ENCODE peak calls at places on chromosomes 2 and 18, in six cellular contexts. One of them, this sample, is unnamed.

GRCh38 chr2:237465515-237466227 is 21.4 kb upstream of the MLPH start:
- DNase-seq in cardiac muscle cell: no peak
- DNase-seq in frontal cortex: no peak
- DNase-seq in Ammon's horn: no peak
- DNase-seq in fibroblast of lung: peak
- DNase-seq in fibroblast of pulmonary artery: peak
- DNase-seq in this sample: no peak

GRCh38 chr2:28801726-28802125 is 8.9 kb upstream of the SPDYA start:
- DNase-seq in cardiac muscle cell: no peak
- DNase-seq in frontal cortex: no peak
- DNase-seq in Ammon's horn: no peak
- DNase-seq in fibroblast of lung: peak
- DNase-seq in fibroblast of pulmonary artery: peak
- DNase-seq in this sample: no peak

GRCh38 chr18:10401489-10401888 is 52.9 kb upstream of the APCDD1 start:
- DNase-seq in cardiac muscle cell: no peak
- DNase-seq in frontal cortex: no peak
- DNase-seq in Ammon's horn: no peak
- DNase-seq in fibroblast of lung: peak
- DNase-seq in fibroblast of pulmonary artery: no peak
- DNase-seq in this sample: no peak

GRCh38 chr2:97857553-97857952 is 138.2 kb downstream of the TMEM131 start:
- DNase-seq in cardiac muscle cell: no peak
- DNase-seq in frontal cortex: no peak
- DNase-seq in Ammon's horn: no peak
- DNase-seq in fibroblast of lung: no peak
- DNase-seq in fibroblast of pulmonary artery: no peak
- DNase-seq in this sample: no peak

GRCh38 chr18:43393174-43393573 is 115.9 kb upstream of the SYT4 start:
- DNase-seq in cardiac muscle cell: no peak
- DNase-seq in frontal cortex: no peak
- DNase-seq in Ammon's horn: no peak
- DNase-seq in fibroblast of lung: peak
- DNase-seq in fibroblast of pulmonary artery: peak
- DNase-seq in this sample: peak

GRCh38 chr2:105111365-105112150 is 73.7 kb downstream of the MRPS9 start:
- DNase-seq in cardiac muscle cell: no peak
- DNase-seq in frontal cortex: no peak
- DNase-seq in Ammon's horn: no peak
- DNase-seq in fibroblast of lung: no peak
- DNase-seq in fibroblast of pulmonary artery: no peak
- DNase-seq in this sample: no peak

GRCh38 chr2:71878626-71879508 is 268.8 kb downstream of the CYP26B1 start:
- DNase-seq in cardiac muscle cell: no peak
- DNase-seq in frontal cortex: no peak
- DNase-seq in Ammon's horn: no peak
- DNase-seq in fibroblast of lung: no peak
- DNase-seq in fibroblast of pulmonary artery: no peak
- DNase-seq in this sample: no peak

GRCh38 chr2:189576361-189576760 is 4.2 kb downstream of the SLC40A1 start:
- DNase-seq in cardiac muscle cell: no peak
- DNase-seq in frontal cortex: no peak
- DNase-seq in Ammon's horn: no peak
- DNase-seq in fibroblast of lung: no peak
- DNase-seq in fibroblast of pulmonary artery: no peak
- DNase-seq in this sample: no peak

GRCh38 chr18:36752929-36753865 is 75.6 kb downstream of the TPGS2 start:
- DNase-seq in cardiac muscle cell: peak
- DNase-seq in frontal cortex: no peak
- DNase-seq in Ammon's horn: peak
- DNase-seq in fibroblast of lung: peak
- DNase-seq in fibroblast of pulmonary artery: peak
- DNase-seq in this sample: no peak

GRCh38 chr2:28398101-28398834 is 5.6 kb downstream of the FOSL2 start:
- DNase-seq in cardiac muscle cell: no peak
- DNase-seq in frontal cortex: no peak
- DNase-seq in Ammon's horn: no peak
- DNase-seq in fibroblast of lung: peak
- DNase-seq in fibroblast of pulmonary artery: peak
- DNase-seq in this sample: no peak

GRCh38 chr18:34522627-34523026 is 187.5 kb upstream of the DTNA start:
- DNase-seq in cardiac muscle cell: no peak
- DNase-seq in frontal cortex: no peak
- DNase-seq in Ammon's horn: peak
- DNase-seq in fibroblast of lung: no peak
- DNase-seq in fibroblast of pulmonary artery: peak
- DNase-seq in this sample: peak

GRCh38 chr2:120195575-120195974 is 27.6 kb downstream of the TMEM185B start:
- DNase-seq in cardiac muscle cell: no peak
- DNase-seq in frontal cortex: no peak
- DNase-seq in Ammon's horn: no peak
- DNase-seq in fibroblast of lung: no peak
- DNase-seq in fibroblast of pulmonary artery: no peak
- DNase-seq in this sample: no peak

GRCh38 chr2:139160838-139161237 is 380.6 kb upstream of the NXPH2 start:
- DNase-seq in cardiac muscle cell: no peak
- DNase-seq in frontal cortex: no peak
- DNase-seq in Ammon's horn: no peak
- DNase-seq in fibroblast of lung: no peak
- DNase-seq in fibroblast of pulmonary artery: no peak
- DNase-seq in this sample: no peak

GRCh38 chr2:176583530-176584101 is 314.4 kb downstream of the MTX2 start:
- DNase-seq in cardiac muscle cell: no peak
- DNase-seq in frontal cortex: no peak
- DNase-seq in Ammon's horn: no peak
- DNase-seq in fibroblast of lung: peak
- DNase-seq in fibroblast of pulmonary artery: peak
- DNase-seq in this sample: no peak

GRCh38 chr2:238860966-238861730 is 13.3 kb downstream of the TWIST2 start:
- DNase-seq in cardiac muscle cell: no peak
- DNase-seq in frontal cortex: no peak
- DNase-seq in Ammon's horn: no peak
- DNase-seq in fibroblast of lung: no peak
- DNase-seq in fibroblast of pulmonary artery: no peak
- DNase-seq in this sample: no peak

GRCh38 chr2:65075605-65076344 is 19.6 kb downstream of the CEP68 start:
- DNase-seq in cardiac muscle cell: peak
- DNase-seq in frontal cortex: no peak
- DNase-seq in Ammon's horn: no peak
- DNase-seq in fibroblast of lung: no peak
- DNase-seq in fibroblast of pulmonary artery: peak
- DNase-seq in this sample: no peak

GRCh38 chr2:171004363-171004762 is 75.3 kb downstream of the GORASP2 start:
- DNase-seq in cardiac muscle cell: no peak
- DNase-seq in frontal cortex: no peak
- DNase-seq in Ammon's horn: no peak
- DNase-seq in fibroblast of lung: no peak
- DNase-seq in fibroblast of pulmonary artery: no peak
- DNase-seq in this sample: peak

GRCh38 chr2:239728751-239729150 is 296.4 kb downstream of the NDUFA10 start:
- DNase-seq in cardiac muscle cell: no peak
- DNase-seq in frontal cortex: no peak
- DNase-seq in Ammon's horn: no peak
- DNase-seq in fibroblast of lung: no peak
- DNase-seq in fibroblast of pulmonary artery: no peak
- DNase-seq in this sample: no peak

GRCh38 chr2:135960598-135961551 is 24.6 kb downstream of the DARS1 start:
- DNase-seq in cardiac muscle cell: no peak
- DNase-seq in frontal cortex: no peak
- DNase-seq in Ammon's horn: peak
- DNase-seq in fibroblast of lung: peak
- DNase-seq in fibroblast of pulmonary artery: peak
- DNase-seq in this sample: peak

GRCh38 chr2:238346539-238346938 is 26.2 kb downstream of the TRAF3IP1 start:
- DNase-seq in cardiac muscle cell: no peak
- DNase-seq in frontal cortex: no peak
- DNase-seq in Ammon's horn: no peak
- DNase-seq in fibroblast of lung: no peak
- DNase-seq in fibroblast of pulmonary artery: no peak
- DNase-seq in this sample: no peak

GRCh38 chr2:136932700-136933099 is 167.4 kb downstream of the THSD7B start:
- DNase-seq in cardiac muscle cell: peak
- DNase-seq in frontal cortex: no peak
- DNase-seq in Ammon's horn: no peak
- DNase-seq in fibroblast of lung: peak
- DNase-seq in fibroblast of pulmonary artery: no peak
- DNase-seq in this sample: no peak

GRCh38 chr2:164840930-164841718 is 499 bp downstream of the COBLL1 start:
- DNase-seq in cardiac muscle cell: peak
- DNase-seq in frontal cortex: peak
- DNase-seq in Ammon's horn: peak
- DNase-seq in fibroblast of lung: peak
- DNase-seq in fibroblast of pulmonary artery: peak
- DNase-seq in this sample: no peak

GRCh38 chr2:118672571-118673158 is 174.8 kb downstream of the EN1 start:
- DNase-seq in cardiac muscle cell: no peak
- DNase-seq in frontal cortex: no peak
- DNase-seq in Ammon's horn: no peak
- DNase-seq in fibroblast of lung: peak
- DNase-seq in fibroblast of pulmonary artery: peak
- DNase-seq in this sample: no peak

GRCh38 chr2:21404827-21405625 is 281.3 kb downstream of the TDRD15 start:
- DNase-seq in cardiac muscle cell: no peak
- DNase-seq in frontal cortex: no peak
- DNase-seq in Ammon's horn: no peak
- DNase-seq in fibroblast of lung: no peak
- DNase-seq in fibroblast of pulmonary artery: no peak
- DNase-seq in this sample: no peak

GRCh38 chr2:146295080-146295670 is 1549.7 kb upstream of the ACVR2A start:
- DNase-seq in cardiac muscle cell: no peak
- DNase-seq in frontal cortex: no peak
- DNase-seq in Ammon's horn: no peak
- DNase-seq in fibroblast of lung: no peak
- DNase-seq in fibroblast of pulmonary artery: peak
- DNase-seq in this sample: no peak

GRCh38 chr2:105595536-105595935 is 149.2 kb upstream of the NCK2 start:
- DNase-seq in cardiac muscle cell: no peak
- DNase-seq in frontal cortex: no peak
- DNase-seq in Ammon's horn: no peak
- DNase-seq in fibroblast of lung: peak
- DNase-seq in fibroblast of pulmonary artery: no peak
- DNase-seq in this sample: no peak

This sample was measured in pons.